ENCODE peak calls at places on chromosome 6, in five cellular contexts. One of them, this sample, is unnamed.

GRCh38 chr6:1644516-1644915 is 34.8 kb downstream of the FOXC1 start:
- DNase-seq in CD8-positive, alpha-beta T cell: no peak
- DNase-seq in omental fat pad: no peak
- DNase-seq in H54: no peak
- DNase-seq in Right ventricle myocardium inferior: no peak
- DNase-seq in this sample: no peak

GRCh38 chr6:168968228-168968627 is 285.4 kb downstream of the THBS2 start:
- DNase-seq in H54: no peak
- DNase-seq in CD8-positive, alpha-beta T cell: no peak
- DNase-seq in omental fat pad: no peak
- DNase-seq in Right ventricle myocardium inferior: no peak
- DNase-seq in this sample: no peak

GRCh38 chr6:148157841-148158240 is 184.8 kb upstream of the SASH1 start:
- DNase-seq in omental fat pad: no peak
- DNase-seq in H54: no peak
- DNase-seq in Right ventricle myocardium inferior: no peak
- DNase-seq in CD8-positive, alpha-beta T cell: no peak
- DNase-seq in this sample: no peak

GRCh38 chr6:77457720-77458349 is 5.5 kb downstream of the HTR1B start:
- DNase-seq in omental fat pad: peak
- DNase-seq in CD8-positive, alpha-beta T cell: no peak
- DNase-seq in H54: peak
- DNase-seq in Right ventricle myocardium inferior: no peak
- DNase-seq in this sample: peak

GRCh38 chr6:169312658-169313346 is 59.2 kb upstream of the THBS2 start:
- DNase-seq in H54: no peak
- DNase-seq in omental fat pad: no peak
- DNase-seq in CD8-positive, alpha-beta T cell: no peak
- DNase-seq in Right ventricle myocardium inferior: no peak
- DNase-seq in this sample: no peak

GRCh38 chr6:157631838-157632237 is 191.2 kb upstream of the SNX9 start:
- DNase-seq in H54: no peak
- DNase-seq in Right ventricle myocardium inferior: no peak
- DNase-seq in omental fat pad: no peak
- DNase-seq in CD8-positive, alpha-beta T cell: no peak
- DNase-seq in this sample: no peak

GRCh38 chr6:40681622-40682021 is 94.5 kb upstream of the LRFN2 start:
- DNase-seq in H54: no peak
- DNase-seq in Right ventricle myocardium inferior: no peak
- DNase-seq in CD8-positive, alpha-beta T cell: no peak
- DNase-seq in omental fat pad: no peak
- DNase-seq in this sample: no peak

GRCh38 chr6:148857817-148858390 is 111.1 kb downstream of the UST start:
- DNase-seq in CD8-positive, alpha-beta T cell: no peak
- DNase-seq in Right ventricle myocardium inferior: no peak
- DNase-seq in omental fat pad: no peak
- DNase-seq in H54: no peak
- DNase-seq in this sample: no peak

GRCh38 chr6:161245363-161245762 is 28.5 kb downstream of the AGPAT4 start:
- DNase-seq in H54: no peak
- DNase-seq in CD8-positive, alpha-beta T cell: no peak
- DNase-seq in omental fat pad: no peak
- DNase-seq in Right ventricle myocardium inferior: no peak
- DNase-seq in this sample: no peak

GRCh38 chr6:83781506-83781905 is 71.7 kb upstream of the RIPPLY2 start:
- DNase-seq in CD8-positive, alpha-beta T cell: no peak
- DNase-seq in H54: no peak
- DNase-seq in Right ventricle myocardium inferior: no peak
- DNase-seq in omental fat pad: no peak
- DNase-seq in this sample: no peak

GRCh38 chr6:110703906-110704594 is 111.2 kb downstream of the CDK19 start:
- DNase-seq in H54: no peak
- DNase-seq in omental fat pad: no peak
- DNase-seq in CD8-positive, alpha-beta T cell: no peak
- DNase-seq in Right ventricle myocardium inferior: no peak
- DNase-seq in this sample: no peak

GRCh38 chr6:160043784-160044183 is 74.9 kb downstream of the IGF2R start:
- DNase-seq in Right ventricle myocardium inferior: no peak
- DNase-seq in CD8-positive, alpha-beta T cell: no peak
- DNase-seq in omental fat pad: no peak
- DNase-seq in H54: no peak
- DNase-seq in this sample: no peak

GRCh38 chr6:67952948-67953347 is 682.1 kb upstream of the ADGRB3 start:
- DNase-seq in Right ventricle myocardium inferior: no peak
- DNase-seq in omental fat pad: no peak
- DNase-seq in H54: no peak
- DNase-seq in CD8-positive, alpha-beta T cell: no peak
- DNase-seq in this sample: no peak

GRCh38 chr6:36358235-36358915 is 21.7 kb upstream of the BNIP5 start:
- DNase-seq in omental fat pad: no peak
- DNase-seq in CD8-positive, alpha-beta T cell: no peak
- DNase-seq in H54: no peak
- DNase-seq in Right ventricle myocardium inferior: no peak
- DNase-seq in this sample: no peak

GRCh38 chr6:117472667-117473066 is 9.8 kb upstream of the DCBLD1 start:
- DNase-seq in H54: no peak
- DNase-seq in omental fat pad: no peak
- DNase-seq in Right ventricle myocardium inferior: no peak
- DNase-seq in CD8-positive, alpha-beta T cell: no peak
- DNase-seq in this sample: no peak

GRCh38 chr6:95866732-95867131 is 149.0 kb upstream of the FUT9 start:
- DNase-seq in Right ventricle myocardium inferior: no peak
- DNase-seq in omental fat pad: no peak
- DNase-seq in CD8-positive, alpha-beta T cell: no peak
- DNase-seq in H54: no peak
- DNase-seq in this sample: no peak

GRCh38 chr6:160160450-160160849 is 38.8 kb downstream of the SLC22A1 start:
- DNase-seq in Right ventricle myocardium inferior: no peak
- DNase-seq in H54: no peak
- DNase-seq in omental fat pad: no peak
- DNase-seq in CD8-positive, alpha-beta T cell: no peak
- DNase-seq in this sample: no peak

GRCh38 chr6:137234505-137234863 is 15.3 kb upstream of the IFNGR1 start:
- DNase-seq in Right ventricle myocardium inferior: no peak
- DNase-seq in omental fat pad: no peak
- DNase-seq in H54: no peak
- DNase-seq in CD8-positive, alpha-beta T cell: no peak
- DNase-seq in this sample: no peak

GRCh38 chr6:88374556-88374955 is 208.4 kb upstream of the CNR1 start:
- DNase-seq in omental fat pad: no peak
- DNase-seq in Right ventricle myocardium inferior: no peak
- DNase-seq in CD8-positive, alpha-beta T cell: no peak
- DNase-seq in H54: no peak
- DNase-seq in this sample: no peak

GRCh38 chr6:134519456-134519855 is 201.5 kb upstream of the SGK1 start:
- DNase-seq in CD8-positive, alpha-beta T cell: no peak
- DNase-seq in omental fat pad: no peak
- DNase-seq in Right ventricle myocardium inferior: peak
- DNase-seq in H54: no peak
- DNase-seq in this sample: no peak

GRCh38 chr6:140460267-140460666 is 1085.8 kb upstream of the CITED2 start:
- DNase-seq in H54: no peak
- DNase-seq in CD8-positive, alpha-beta T cell: no peak
- DNase-seq in omental fat pad: no peak
- DNase-seq in Right ventricle myocardium inferior: no peak
- DNase-seq in this sample: no peak

GRCh38 chr6:3848380-3848779 is 793 bp upstream of the FAM50B start:
- DNase-seq in Right ventricle myocardium inferior: no peak
- DNase-seq in omental fat pad: no peak
- DNase-seq in CD8-positive, alpha-beta T cell: no peak
- DNase-seq in H54: no peak
- DNase-seq in this sample: no peak

GRCh38 chr6:150142657-150143501 is at the start of gene PPP1R14C:
- DNase-seq in Right ventricle myocardium inferior: peak
- DNase-seq in omental fat pad: no peak
- DNase-seq in CD8-positive, alpha-beta T cell: no peak
- DNase-seq in H54: peak
- DNase-seq in this sample: no peak

GRCh38 chr6:22444335-22444734 is 125.0 kb upstream of the HDGFL1 start:
- DNase-seq in CD8-positive, alpha-beta T cell: no peak
- DNase-seq in Right ventricle myocardium inferior: no peak
- DNase-seq in omental fat pad: no peak
- DNase-seq in H54: no peak
- DNase-seq in this sample: no peak

GRCh38 chr6:33252758-33253157 is 18.9 kb downstream of the VPS52 start:
- DNase-seq in CD8-positive, alpha-beta T cell: no peak
- DNase-seq in omental fat pad: no peak
- DNase-seq in Right ventricle myocardium inferior: no peak
- DNase-seq in H54: no peak
- DNase-seq in this sample: no peak

GRCh38 chr6:46735720-46736031 is 501 bp upstream of the PLA2G7 start:
- DNase-seq in Right ventricle myocardium inferior: no peak
- DNase-seq in H54: no peak
- DNase-seq in omental fat pad: no peak
- DNase-seq in CD8-positive, alpha-beta T cell: no peak
- DNase-seq in this sample: no peak